ENCODE peak calls at places on chromosome 18, in four cellular contexts. Q, A, Z and O are unnamed samples.

GRCh38 chr18:58143391-58143790 is 99.4 kb downstream of the NEDD4L start:
- DNase-seq in Q (no peak), A (no peak), Z (no peak), O (no peak)

GRCh38 chr18:77059294-77059916 is 73.2 kb downstream of the MBP start:
- DNase-seq in Q (no peak), A (no peak), Z (no peak), O (peak; percentile 8)

GRCh38 chr18:9874730-9875129 is 11.0 kb upstream of the TXNDC2 start:
- DNase-seq in Q (no peak), A (no peak), Z (no peak), O (no peak)

GRCh38 chr18:30044496-30044895 is 998.0 kb downstream of the DSC3 start:
- DNase-seq in Q (no peak), A (no peak), Z (no peak), O (no peak)

GRCh38 chr18:30094556-30094955 is 948.0 kb downstream of the DSC3 start:
- DNase-seq in Q (no peak), A (no peak), Z (no peak), O (no peak)

GRCh38 chr18:79418236-79418635 is 22.5 kb downstream of the NFATC1 start:
- DNase-seq in Q (no peak), A (no peak), Z (peak; percentile 63), O (no peak)

GRCh38 chr18:14943967-14944636 is 196.1 kb downstream of the ANKRD30B start:
- DNase-seq in Q (no peak), A (no peak), Z (no peak), O (no peak)

GRCh38 chr18:6215888-6216287 is 198.8 kb downstream of the L3MBTL4 start:
- DNase-seq in Q (no peak), A (no peak), Z (no peak), O (no peak)

GRCh38 chr18:3466872-3467271 is 16.9 kb downstream of the TGIF1 start:
- DNase-seq in Q (no peak), A (no peak), Z (no peak), O (no peak)

GRCh38 chr18:3498705-3499451 is 48.9 kb downstream of the TGIF1 start:
- DNase-seq in Q (peak; percentile 50), A (no peak), Z (peak; percentile 90), O (no peak)

GRCh38 chr18:31581498-31582197 is 10.0 kb upstream of the TTR start:
- DNase-seq in Q (no peak), A (no peak), Z (no peak), O (no peak)

GRCh38 chr18:56470679-56471345 is 167.6 kb downstream of the TXNL1 start:
- DNase-seq in Q (no peak), A (no peak), Z (no peak), O (no peak)

GRCh38 chr18:62790836-62791772 is 75.8 kb downstream of the PHLPP1 start:
- DNase-seq in Q (peak; percentile 16), A (no peak), Z (no peak), O (no peak)

GRCh38 chr18:70390366-70391090 is 101.7 kb downstream of the SOCS6 start:
- DNase-seq in Q (no peak), A (no peak), Z (no peak), O (no peak)

GRCh38 chr18:31454066-31454708 is 6.6 kb downstream of the DSG3 start:
- DNase-seq in Q (no peak), A (no peak), Z (no peak), O (no peak)

GRCh38 chr18:74290831-74291770 is 662 bp downstream of the CYB5A start:
- DNase-seq in Q (peak; percentile 57), A (no peak), Z (peak; percentile 90), O (no peak)

GRCh38 chr18:46001074-46001473 is 33.9 kb upstream of the EPG5 start:
- DNase-seq in Q (no peak), A (no peak), Z (no peak), O (no peak)

GRCh38 chr18:44725300-44726096 is 44.8 kb downstream of the SETBP1 start:
- DNase-seq in Q (no peak), A (peak; percentile 31), Z (no peak), O (peak; percentile 9)

GRCh38 chr18:48950536-48951447 is at the start of gene SMAD7:
- DNase-seq in Q (no peak), A (no peak), Z (peak; percentile 88), O (no peak)

GRCh38 chr18:22463076-22463475 is 45.4 kb upstream of the CTAGE1 start:
- DNase-seq in Q (no peak), A (no peak), Z (no peak), O (no peak)

GRCh38 chr18:36315736-36316135 is 18.2 kb downstream of the FHOD3 start:
- DNase-seq in Q (no peak), A (no peak), Z (peak; percentile 25), O (no peak)

GRCh38 chr18:39260565-39260964 is 1695.0 kb upstream of the CELF4 start:
- DNase-seq in Q (no peak), A (no peak), Z (no peak), O (no peak)

GRCh38 chr18:2891526-2892431 is 45.0 kb downstream of the EMILIN2 start:
- DNase-seq in Q (no peak), A (no peak), Z (no peak), O (no peak)

GRCh38 chr18:62939925-62940324 is 224.6 kb downstream of the PHLPP1 start:
- DNase-seq in Q (no peak), A (no peak), Z (no peak), O (no peak)

GRCh38 chr18:58666176-58666575 is 5.1 kb upstream of the MALT1 start:
- DNase-seq in Q (no peak), A (no peak), Z (no peak), O (no peak)

GRCh38 chr18:79560042-79560860 is 119.4 kb upstream of the CTDP1 start:
- DNase-seq in Q (no peak), A (no peak), Z (peak; percentile 58), O (no peak)

GRCh38 chr18:59779979-59780378 is 82.8 kb upstream of the CCBE1 start:
- DNase-seq in Q (no peak), A (no peak), Z (no peak), O (no peak)

GRCh38 chr18:69308620-69309019 is 92.1 kb upstream of the DOK6 start:
- DNase-seq in Q (no peak), A (no peak), Z (no peak), O (no peak)

GRCh38 chr18:2890606-2891005 is 43.8 kb downstream of the EMILIN2 start:
- DNase-seq in Q (no peak), A (no peak), Z (no peak), O (no peak)

GRCh38 chr18:22355598-22355997 is 62.1 kb downstream of the CTAGE1 start:
- DNase-seq in Q (no peak), A (no peak), Z (no peak), O (no peak)

GRCh38 chr18:67682516-67682915 is 166.0 kb upstream of the DSEL start:
- DNase-seq in Q (no peak), A (no peak), Z (no peak), O (no peak)

GRCh38 chr18:60892855-60893254 is 440.4 kb upstream of the CDH20 start:
- DNase-seq in Q (no peak), A (no peak), Z (no peak), O (no peak)

GRCh38 chr18:33761363-33761762 is 183.3 kb downstream of the ASXL3 start:
- DNase-seq in Q (peak; percentile 45), A (no peak), Z (no peak), O (no peak)

GRCh38 chr18:34223164-34223892 is 1.4 kb downstream of the NOL4 start:
- DNase-seq in Q (peak; percentile 49), A (no peak), Z (peak; percentile 79), O (no peak)

GRCh38 chr18:77132369-77133050 is at the start of gene MBP:
- DNase-seq in Q (peak; percentile 70), A (peak; percentile 51), Z (peak; percentile 96), O (peak; percentile 72)

GRCh38 chr18:63476666-63477065 is at the start of gene SERPINB5:
- DNase-seq in Q (peak; percentile 94), A (no peak), Z (peak; percentile 85), O (no peak)

GRCh38 chr18:12861637-12862036 is 22.4 kb downstream of the PTPN2 start:
- DNase-seq in Q (no peak), A (no peak), Z (no peak), O (no peak)

GRCh38 chr18:77124452-77124922 is 8.1 kb downstream of the MBP start:
- DNase-seq in Q (no peak), A (no peak), Z (peak; percentile 52), O (peak; percentile 32)

GRCh38 chr18:58117685-58118403 is 73.8 kb downstream of the NEDD4L start:
- DNase-seq in Q (no peak), A (no peak), Z (no peak), O (no peak)